ENCODE peak calls at places on chromosomes 13 and 19, in six cellular contexts. B is stomach, N is cardiac fibroblast, F is WTC11, Z is HFF-Myc, H is nephron progenitor cell. J is an unnamed sample.

GRCh38 chr13:75792526-75793187 is 156.5 kb downstream of the LMO7 start:
- DNase-seq in H (no peak), F (no peak), N (peak), Z (no peak), B (no peak), J (no peak)

GRCh38 chr19:14582894-14583340 is at the start of gene CLEC17A:
- DNase-seq in Z (no peak), B (no peak), N (no peak), H (no peak), F (no peak), J (no peak)

GRCh38 chr13:33292712-33293111 is 7.2 kb upstream of the STARD13 start:
- DNase-seq in B (no peak), Z (no peak), N (no peak), F (no peak), H (no peak), J (no peak)

GRCh38 chr19:2237051-2237868 is 636 bp downstream of the SF3A2 start:
- DNase-seq in H (no peak), N (no peak), B (no peak), F (no peak), Z (no peak), J (no peak)

GRCh38 chr13:35941374-35941773 is 189.8 kb downstream of the DCLK1 start:
- DNase-seq in H (no peak), Z (no peak), N (no peak), B (no peak), F (no peak), J (no peak)

GRCh38 chr19:17579523-17580244 is 24.2 kb downstream of the COLGALT1 start:
- DNase-seq in N (peak), F (peak), B (no peak), H (peak), Z (no peak), J (no peak)

GRCh38 chr13:63731896-63732295 is 2316.2 kb upstream of the PCDH20 start:
- DNase-seq in H (no peak), B (peak), N (no peak), Z (no peak), F (no peak), J (no peak)

GRCh38 chr13:98143601-98144500 is 957 bp downstream of the FARP1 start:
- DNase-seq in B (no peak), N (peak), H (peak), Z (no peak), F (peak), J (peak)

GRCh38 chr13:27135023-27135422 is 36.6 kb downstream of the USP12 start:
- DNase-seq in H (no peak), B (no peak), Z (no peak), N (no peak), F (no peak), J (no peak)

GRCh38 chr19:8484331-8484894 is 18.0 kb downstream of the PRAM1 start:
- DNase-seq in B (peak), N (no peak), H (no peak), Z (no peak), F (no peak), J (no peak)

GRCh38 chr13:98475521-98475920 is 101.4 kb downstream of the STK24 start:
- DNase-seq in N (peak), Z (no peak), H (peak), F (peak), B (no peak), J (no peak)

GRCh38 chr13:66689037-66689619 is 541.0 kb downstream of the PCDH9 start:
- DNase-seq in N (peak), H (no peak), B (no peak), Z (no peak), F (no peak), J (no peak)

GRCh38 chr13:66693656-66694055 is 536.5 kb downstream of the PCDH9 start:
- DNase-seq in F (no peak), H (no peak), Z (no peak), N (peak), B (no peak), J (no peak)

GRCh38 chr13:66691149-66691548 is 539.0 kb downstream of the PCDH9 start:
- DNase-seq in N (no peak), B (no peak), H (no peak), F (no peak), Z (no peak), J (no peak)

DNA sequence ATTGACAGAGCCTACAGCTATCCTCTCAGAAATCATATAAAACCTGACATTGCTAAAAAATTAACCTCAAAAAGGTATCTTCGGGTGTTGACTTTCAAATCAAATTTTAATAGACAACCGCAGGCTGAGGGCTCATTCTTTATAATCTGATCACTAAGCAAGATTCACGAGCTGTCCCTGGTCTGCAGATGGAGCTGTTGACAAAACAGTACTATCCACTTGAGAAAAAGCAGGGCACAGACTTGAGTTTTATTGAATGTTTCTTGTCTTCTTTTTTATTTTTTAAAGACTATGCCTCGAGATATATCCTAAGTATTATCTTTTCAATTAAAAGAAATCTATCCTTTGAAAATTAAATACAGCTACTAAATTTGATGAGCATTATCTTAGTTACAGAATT is 540.5 kb downstream of the PCDH9 start:
- DNase-seq in B (no peak), N (peak), H (no peak), F (no peak), Z (no peak), J (no peak)
- TF ChIP-seq CTCF in B (no peak), N (peak), H (no peak), F (no peak), Z (no peak), J (no peak)

DNA sequence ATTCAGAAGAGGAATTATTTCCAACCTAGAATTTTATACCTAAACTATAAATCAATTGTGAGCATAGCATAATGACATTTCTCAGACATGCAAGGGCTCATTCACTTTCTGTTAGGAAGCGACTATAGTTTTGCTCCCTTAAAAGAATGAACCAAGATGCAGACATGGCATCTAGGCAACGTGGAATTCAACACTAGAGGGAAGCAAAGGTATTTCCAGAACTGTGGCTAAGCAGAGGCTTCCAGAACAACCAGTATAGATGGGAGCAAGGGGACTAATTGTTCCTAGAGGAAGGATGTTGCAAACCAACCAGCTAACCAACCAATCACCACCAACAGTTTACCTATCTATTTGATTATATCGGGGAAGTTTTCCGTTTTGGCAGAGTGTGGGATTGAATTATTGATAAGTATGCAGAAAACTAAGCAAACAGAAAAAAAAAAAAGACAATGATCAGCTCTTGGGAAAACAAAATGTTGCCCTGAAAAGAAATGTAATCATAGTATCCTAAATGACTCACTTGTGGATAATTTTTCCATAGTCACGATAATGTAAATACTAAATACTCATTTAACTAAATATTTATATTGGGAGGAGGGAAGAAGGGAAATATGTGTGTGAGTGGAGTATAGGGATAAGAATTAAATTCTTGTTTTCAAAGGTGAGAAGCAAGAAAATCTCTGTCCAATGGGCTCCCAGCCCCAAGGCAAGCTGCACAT is 21.1 kb downstream of the ARL11 start:
- DNase-seq in Z (no peak), B (no peak), H (no peak), N (peak), F (no peak), J (no peak)
- TF ChIP-seq CTCF in Z (peak), B (no peak), H (peak), N (peak), F (no peak), J (no peak)

GRCh38 chr19:33108161-33108560 is 23.8 kb upstream of the WDR88 start:
- DNase-seq in N (no peak), F (no peak), B (no peak), H (no peak), Z (no peak), J (no peak)
- TF ChIP-seq CTCF in N (no peak), F (no peak), B (no peak), H (no peak), Z (no peak), J (no peak)

GRCh38 chr19:45589768-45590167 is 5.2 kb upstream of the OPA3 start:
- DNase-seq in N (no peak), B (no peak), Z (no peak), H (no peak), F (no peak), J (no peak)
- TF ChIP-seq CTCF in N (no peak), B (no peak), Z (no peak), H (no peak), F (no peak), J (no peak)

GRCh38 chr19:13231663-13232062 is 81.5 kb downstream of the IER2 start:
- DNase-seq in B (peak), H (no peak), N (peak), F (no peak), Z (no peak), J (no peak)

GRCh38 chr19:13240312-13241022 is 90.3 kb downstream of the IER2 start:
- DNase-seq in B (no peak), N (no peak), Z (no peak), F (no peak), H (no peak), J (no peak)

GRCh38 chr19:13238891-13239534 is 88.8 kb downstream of the IER2 start:
- DNase-seq in H (no peak), N (no peak), F (no peak), Z (no peak), B (no peak), J (no peak)

GRCh38 chr19:13229246-13229645 is 79.0 kb downstream of the IER2 start:
- DNase-seq in B (no peak), N (no peak), H (no peak), F (no peak), Z (no peak), J (no peak)

DNA sequence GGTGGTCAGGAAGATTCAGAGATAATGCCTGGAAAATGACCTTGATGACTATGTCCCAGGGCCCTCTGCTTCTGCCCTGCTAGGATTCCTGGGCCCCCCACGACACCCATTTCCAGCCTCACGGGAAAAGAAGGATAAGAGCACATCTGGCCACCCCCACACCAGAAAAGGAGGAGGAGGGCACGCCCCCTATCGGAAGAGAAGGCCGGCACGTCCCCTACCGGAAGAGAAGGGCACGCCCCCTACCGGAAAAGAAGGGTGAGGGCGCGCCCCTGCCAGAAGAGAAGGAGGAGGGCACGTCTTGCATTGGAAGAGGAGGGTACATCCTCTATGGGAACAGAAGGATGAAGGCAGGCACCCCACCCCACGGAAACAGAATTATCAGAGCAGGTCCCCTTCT is 84.3 kb downstream of the IER2 start:
- DNase-seq in H (peak), B (peak), Z (no peak), F (peak), N (peak), J (no peak)
- TF ChIP-seq CTCF in H (peak), B (no peak), Z (peak), F (peak), N (peak), J (peak)

GRCh38 chr19:36141039-36141914 is 1.4 kb downstream of the CAPNS1 start:
- DNase-seq in F (peak), Z (peak), B (peak), H (peak), N (peak), J (peak)
- TF ChIP-seq CTCF in F (no peak), Z (no peak), B (no peak), H (no peak), N (no peak), J (no peak)

GRCh38 chr19:55173717-55174409 is 6.2 kb downstream of the SYT5 start:
- DNase-seq in B (peak), H (peak), F (peak), Z (no peak), N (peak), J (peak)
- TF ChIP-seq CTCF in B (no peak), H (no peak), F (no peak), Z (no peak), N (no peak), J (no peak)

GRCh38 chr19:37370880-37371661 is at the start of gene ZNF527:
- DNase-seq in F (peak), Z (peak), N (peak), B (peak), H (peak), J (peak)
- TF ChIP-seq CTCF in F (no peak), Z (no peak), N (no peak), B (no peak), H (no peak), J (no peak)